ENCODE peak calls at places on chromosomes 4 and X, in five cellular contexts. W is activated naive CD8-positive, alpha-beta T cell treated with anti-CD3 and anti-CD28 coated beads for 36 hours; X is H4; B is RCC 7860; O is adipocyte. P is an unnamed sample.

GRCh38 chr4:139633661-139634060 is 32.0 kb upstream of the MGST2 start:
- DNase-seq in W (no peak), X (no peak), B (no peak), O (peak), P (peak)

GRCh38 chr4:25001499-25001898 is 29.2 kb downstream of the LGI2 start:
- DNase-seq in W (no peak), X (no peak), B (no peak), O (no peak), P (no peak)

GRCh38 chrX:50613846-50614245 is 143.2 kb upstream of the DGKK start:
- DNase-seq in W (no peak), X (no peak), B (no peak), O (no peak), P (no peak)

GRCh38 chr4:37537484-37537883 is 148.7 kb downstream of the RELL1 start:
- DNase-seq in W (no peak), X (no peak), B (no peak), O (no peak), P (no peak)

GRCh38 chrX:49840679-49841078 is 11.6 kb downstream of the PAGE4 start:
- DNase-seq in W (peak), X (peak), B (peak), O (peak), P (peak)

GRCh38 chrX:138128025-138128671 is 562.2 kb downstream of the ZIC3 start:
- DNase-seq in W (no peak), X (peak), B (no peak), O (peak), P (peak)

GRCh38 chrX:3655181-3655580 is 58.3 kb downstream of the PRKX start:
- DNase-seq in W (no peak), X (no peak), B (no peak), O (no peak), P (no peak)

GRCh38 chrX:134935286-134935685 is 55.5 kb upstream of the SMIM10 start:
- DNase-seq in W (no peak), X (no peak), B (peak), O (no peak), P (no peak)

GRCh38 chr4:145061325-145061920 is 36.6 kb downstream of the ANAPC10 start:
- DNase-seq in W (no peak), X (peak), B (peak), O (peak), P (peak)

GRCh38 chrX:133444196-133444595 is 28.9 kb upstream of the GPC4 start:
- DNase-seq in W (no peak), X (no peak), B (no peak), O (peak), P (no peak)

GRCh38 chr4:44848466-44848865 is 122.1 kb upstream of the GNPDA2 start:
- DNase-seq in W (no peak), X (no peak), B (no peak), O (no peak), P (no peak)

GRCh38 chr4:175671491-175671934 is 140.6 kb downstream of the GPM6A start:
- DNase-seq in W (no peak), X (no peak), B (no peak), O (no peak), P (no peak)

GRCh38 chr4:118935819-118936218 is 47.2 kb downstream of the SYNPO2 start:
- DNase-seq in W (no peak), X (no peak), B (no peak), O (no peak), P (no peak)

GRCh38 chrX:5829469-5829868 is 399.2 kb downstream of the NLGN4X start:
- DNase-seq in W (no peak), X (no peak), B (no peak), O (no peak), P (no peak)

GRCh38 chrX:37361596-37361995 is 12.4 kb downstream of the PRRG1 start:
- DNase-seq in W (no peak), X (no peak), B (no peak), O (peak), P (no peak)

GRCh38 chrX:136063340-136064079 is 78.3 kb downstream of the SLC9A6 start:
- DNase-seq in W (no peak), X (peak), B (no peak), O (no peak), P (no peak)

GRCh38 chr4:78652282-78652876 is 100.8 kb downstream of the ANXA3 start:
- DNase-seq in W (no peak), X (peak), B (no peak), O (peak), P (no peak)

GRCh38 chr4:88985088-88985779 is 71.8 kb downstream of the FAM13A start:
- DNase-seq in W (no peak), X (no peak), B (no peak), O (peak), P (no peak)

GRCh38 chr4:185573651-185574199 is 38.4 kb upstream of the PDLIM3 start:
- DNase-seq in W (no peak), X (peak), B (peak), O (peak), P (no peak)

GRCh38 chrX:39969099-39969825 is 128.5 kb downstream of the BCOR start:
- DNase-seq in W (peak), X (no peak), B (no peak), O (no peak), P (peak)

GRCh38 chrX:44935640-44936039 is 62.7 kb downstream of the KDM6A start:
- DNase-seq in W (no peak), X (no peak), B (no peak), O (no peak), P (no peak)

GRCh38 chr4:2869659-2870058 is 26.0 kb downstream of the ADD1 start:
- DNase-seq in W (no peak), X (no peak), B (no peak), O (no peak), P (no peak)

GRCh38 chrX:13721819-13722527 is 12.4 kb downstream of the TRAPPC2 start:
- DNase-seq in W (no peak), X (no peak), B (no peak), O (peak), P (no peak)

GRCh38 chr4:40121515-40121914 is 64.9 kb downstream of the N4BP2 start:
- DNase-seq in W (peak), X (peak), B (peak), O (peak), P (no peak)

GRCh38 chr4:69760455-69760854 is at the start of gene SULT1B1:
- DNase-seq in W (peak), X (peak), B (no peak), O (peak), P (no peak)

GRCh38 chrX:47662144-47662657 is 3.2 kb upstream of the UXT start:
- DNase-seq in W (peak), X (no peak), B (peak), O (peak), P (no peak)

GRCh38 chr4:78688385-78688784 is 87.8 kb upstream of the BMP2K start:
- DNase-seq in W (no peak), X (no peak), B (no peak), O (peak), P (no peak)

GRCh38 chrX:131728295-131729145 is 184.6 kb downstream of the OR13H1 start:
- DNase-seq in W (no peak), X (peak), B (no peak), O (peak), P (peak)

GRCh38 chrX:109751698-109752097 is 18.6 kb upstream of the ACSL4 start:
- DNase-seq in W (no peak), X (no peak), B (no peak), O (no peak), P (no peak)

GRCh38 chr4:7328913-7329638 is 105.7 kb downstream of the PSAPL1 start:
- DNase-seq in W (no peak), X (peak), B (peak), O (peak), P (no peak)

GRCh38 chr4:139560396-139561084 is 4.5 kb upstream of the SETD7 start:
- DNase-seq in W (no peak), X (no peak), B (no peak), O (no peak), P (no peak)

GRCh38 chr4:89303177-89303576 is 4.4 kb downstream of the GPRIN3 start:
- DNase-seq in W (no peak), X (peak), B (peak), O (no peak), P (peak)

GRCh38 chr4:139416073-139416673 is 37.7 kb upstream of the RAB33B start:
- DNase-seq in W (no peak), X (peak), B (peak), O (peak), P (peak)

GRCh38 chr4:42205551-42205950 is 53.1 kb upstream of the BEND4 start:
- DNase-seq in W (no peak), X (no peak), B (no peak), O (no peak), P (no peak)

P was measured in NCI-H146.